ENCODE peak calls at places on chromosome 16, in seven cellular contexts. R is fibroblast of gingiva, E is HCT116, B is HuH-7, H is brain pericyte, J is fibroblast of the conjunctiva, M is uterus. I is an unnamed sample.

GRCh38 chr16:2514333-2515179 is 804 bp downstream of the ATP6V0C start:
- DNase-seq in M (no peak), B (no peak), R (no peak), J (no peak), H (no peak), E (no peak), I (peak)

GRCh38 chr16:19664166-19664565 is 53.9 kb downstream of the KNOP1 start:
- DNase-seq in E (no peak), R (no peak), H (no peak), M (no peak), J (no peak), B (no peak), I (no peak)

GRCh38 chr16:69613283-69614154 is 47.8 kb downstream of the NFAT5 start:
- DNase-seq in R (peak), E (no peak), J (no peak), B (peak), M (no peak), H (no peak), I (no peak)

GRCh38 chr16:57013268-57013667 is 23.9 kb downstream of the NLRC5 start:
- DNase-seq in E (no peak), B (no peak), H (no peak), J (no peak), R (no peak), M (no peak), I (no peak)

GRCh38 chr16:88327566-88328312 is 55.0 kb upstream of the ZNF469 start:
- DNase-seq in H (no peak), E (no peak), B (no peak), R (no peak), J (no peak), M (no peak), I (no peak)

GRCh38 chr16:48184681-48185080 is 28.9 kb upstream of the ABCC12 start:
- DNase-seq in R (no peak), M (no peak), E (no peak), B (no peak), H (no peak), J (no peak), I (no peak)

GRCh38 chr16:21626659-21627277 is 25.6 kb downstream of the IGSF6 start:
- DNase-seq in H (peak), R (peak), M (peak), B (no peak), E (peak), J (peak), I (no peak)

GRCh38 chr16:87207965-87208364 is 109.2 kb downstream of the C16orf95 start:
- DNase-seq in H (no peak), B (no peak), E (no peak), R (peak), J (peak), M (no peak), I (no peak)

I was measured in breast epithelium.